ENCODE peak calls at places on chromosome 21, in six cellular contexts. One of them, this sample, is unnamed.

GRCh38 chr21:45974073-45975016 is 7.2 kb upstream of the COL6A1 start:
- DNase-seq in HepG2: no peak
- DNase-seq in neural progenitor cell: peak
- DNase-seq in GM23338: peak
- DNase-seq in fibroblast of lung: peak
- DNase-seq in A673: no peak
- DNase-seq in this sample: peak

GRCh38 chr21:35366348-35367085 is 317.4 kb upstream of the RUNX1 start:
- DNase-seq in HepG2: no peak
- DNase-seq in neural progenitor cell: no peak
- DNase-seq in GM23338: no peak
- DNase-seq in fibroblast of lung: peak
- DNase-seq in A673: no peak
- DNase-seq in this sample: no peak

GRCh38 chr21:33332143-33332542 is 7.4 kb downstream of the IFNAR1 start:
- DNase-seq in HepG2: no peak
- DNase-seq in neural progenitor cell: no peak
- DNase-seq in GM23338: no peak
- DNase-seq in fibroblast of lung: no peak
- DNase-seq in A673: no peak
- DNase-seq in this sample: no peak

GRCh38 chr21:35190201-35190701 is 141.1 kb upstream of the RUNX1 start:
- DNase-seq in HepG2: no peak
- DNase-seq in neural progenitor cell: no peak
- DNase-seq in GM23338: no peak
- DNase-seq in fibroblast of lung: peak
- DNase-seq in A673: no peak
- DNase-seq in this sample: peak

GRCh38 chr21:15135867-15136629 is 71.2 kb upstream of the NRIP1 start:
- DNase-seq in HepG2: no peak
- DNase-seq in neural progenitor cell: no peak
- DNase-seq in GM23338: no peak
- DNase-seq in fibroblast of lung: no peak
- DNase-seq in A673: no peak
- DNase-seq in this sample: no peak

GRCh38 chr21:41827951-41828883 is 50.9 kb downstream of the PRDM15 start:
- DNase-seq in HepG2: no peak
- DNase-seq in neural progenitor cell: no peak
- DNase-seq in GM23338: no peak
- DNase-seq in fibroblast of lung: no peak
- DNase-seq in A673: no peak
- DNase-seq in this sample: no peak

GRCh38 chr21:25639167-25639921 is at the start of gene JAM2:
- DNase-seq in HepG2: no peak
- DNase-seq in neural progenitor cell: peak
- DNase-seq in GM23338: peak
- DNase-seq in fibroblast of lung: peak
- DNase-seq in A673: peak
- DNase-seq in this sample: no peak

GRCh38 chr21:46286668-46286982 is 483 bp downstream of the YBEY start:
- DNase-seq in HepG2: no peak
- DNase-seq in neural progenitor cell: peak
- DNase-seq in GM23338: no peak
- DNase-seq in fibroblast of lung: no peak
- DNase-seq in A673: no peak
- DNase-seq in this sample: no peak

GRCh38 chr21:34526618-34527290 is 14.7 kb upstream of the KCNE1 start:
- DNase-seq in HepG2: peak
- DNase-seq in neural progenitor cell: peak
- DNase-seq in GM23338: peak
- DNase-seq in fibroblast of lung: peak
- DNase-seq in A673: peak
- DNase-seq in this sample: peak

GRCh38 chr21:46064870-46065214 is 33.1 kb upstream of the COL6A2 start:
- DNase-seq in HepG2: no peak
- DNase-seq in neural progenitor cell: no peak
- DNase-seq in GM23338: no peak
- DNase-seq in fibroblast of lung: no peak
- DNase-seq in A673: no peak
- DNase-seq in this sample: no peak

GRCh38 chr21:14922980-14923379 is 141.8 kb downstream of the NRIP1 start:
- DNase-seq in HepG2: no peak
- DNase-seq in neural progenitor cell: no peak
- DNase-seq in GM23338: no peak
- DNase-seq in fibroblast of lung: no peak
- DNase-seq in A673: no peak
- DNase-seq in this sample: no peak

GRCh38 chr21:33011462-33011861 is 14.3 kb upstream of the OLIG2 start:
- DNase-seq in HepG2: peak
- DNase-seq in neural progenitor cell: no peak
- DNase-seq in GM23338: no peak
- DNase-seq in fibroblast of lung: peak
- DNase-seq in A673: no peak
- DNase-seq in this sample: peak

GRCh38 chr21:16427587-16428087 is 697.9 kb downstream of the USP25 start:
- DNase-seq in HepG2: no peak
- DNase-seq in neural progenitor cell: no peak
- DNase-seq in GM23338: no peak
- DNase-seq in fibroblast of lung: no peak
- DNase-seq in A673: no peak
- DNase-seq in this sample: no peak

GRCh38 chr21:29647353-29647781 is 292.4 kb downstream of the GRIK1 start:
- DNase-seq in HepG2: no peak
- DNase-seq in neural progenitor cell: no peak
- DNase-seq in GM23338: no peak
- DNase-seq in fibroblast of lung: no peak
- DNase-seq in A673: no peak
- DNase-seq in this sample: no peak

GRCh38 chr21:38244885-38245869 is 11.6 kb upstream of the KCNJ15 start:
- DNase-seq in HepG2: no peak
- DNase-seq in neural progenitor cell: no peak
- DNase-seq in GM23338: no peak
- DNase-seq in fibroblast of lung: peak
- DNase-seq in A673: no peak
- DNase-seq in this sample: no peak

GRCh38 chr21:14547834-14548513 is 1.9 kb upstream of the SAMSN1 start:
- DNase-seq in HepG2: no peak
- DNase-seq in neural progenitor cell: no peak
- DNase-seq in GM23338: no peak
- DNase-seq in fibroblast of lung: no peak
- DNase-seq in A673: no peak
- DNase-seq in this sample: no peak

GRCh38 chr21:33969600-33969999 is 54.0 kb upstream of the ATP5PO start:
- DNase-seq in HepG2: peak
- DNase-seq in neural progenitor cell: no peak
- DNase-seq in GM23338: no peak
- DNase-seq in fibroblast of lung: no peak
- DNase-seq in A673: no peak
- DNase-seq in this sample: no peak

GRCh38 chr21:42585881-42586280 is 67.5 kb upstream of the PDE9A start:
- DNase-seq in HepG2: no peak
- DNase-seq in neural progenitor cell: no peak
- DNase-seq in GM23338: no peak
- DNase-seq in fibroblast of lung: no peak
- DNase-seq in A673: no peak
- DNase-seq in this sample: no peak

GRCh38 chr21:42684109-42684916 is 30.9 kb downstream of the PDE9A start:
- DNase-seq in HepG2: no peak
- DNase-seq in neural progenitor cell: no peak
- DNase-seq in GM23338: no peak
- DNase-seq in fibroblast of lung: no peak
- DNase-seq in A673: no peak
- DNase-seq in this sample: no peak

GRCh38 chr21:42010507-42011493 is 640 bp upstream of the ZBTB21 start:
- DNase-seq in HepG2: peak
- DNase-seq in neural progenitor cell: peak
- DNase-seq in GM23338: peak
- DNase-seq in fibroblast of lung: peak
- DNase-seq in A673: peak
- DNase-seq in this sample: no peak

DNA sequence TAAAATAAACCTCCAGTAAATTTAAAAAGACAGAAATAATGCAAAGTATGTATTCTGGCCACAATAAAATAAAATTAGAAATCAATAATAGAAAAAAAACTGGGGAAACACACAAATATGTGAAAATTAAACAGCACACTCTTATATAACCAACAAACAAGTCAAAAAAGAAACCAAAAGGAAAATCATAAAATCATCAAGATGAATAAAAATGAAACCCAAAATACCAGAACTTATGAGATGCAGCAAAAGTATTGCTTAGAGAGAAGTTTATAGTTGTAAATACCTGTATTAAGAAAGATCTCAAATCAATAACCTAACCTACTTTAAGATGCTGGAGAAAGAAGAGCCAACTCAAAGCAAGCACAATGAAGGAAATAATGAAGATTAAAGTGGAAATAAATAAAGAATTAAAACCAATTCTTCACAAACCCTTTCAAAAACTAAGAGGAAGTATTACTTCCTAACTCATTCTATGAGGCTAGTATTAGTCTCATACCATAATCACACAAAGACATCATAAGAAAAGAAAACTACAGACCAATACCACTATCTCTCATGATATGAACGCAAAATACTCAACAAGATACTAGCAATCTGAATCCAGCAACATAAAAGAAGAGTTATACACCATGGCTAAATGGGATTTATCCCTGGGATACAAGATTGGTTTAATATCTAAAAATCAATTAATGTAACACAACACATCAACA is 6.4 kb upstream of the KRTAP10-3 start:
- DNase-seq in HepG2: no peak
- DNase-seq in neural progenitor cell: no peak
- DNase-seq in GM23338: no peak
- DNase-seq in fibroblast of lung: no peak
- DNase-seq in A673: no peak
- DNase-seq in this sample: no peak
- TF ChIP-seq EZH2 in HepG2: no peak
- TF ChIP-seq EZH2 in neural progenitor cell: no peak
- TF ChIP-seq EZH2 in GM23338: no peak
- TF ChIP-seq EZH2 in fibroblast of lung: no peak
- TF ChIP-seq EZH2 in A673: no peak
- TF ChIP-seq EZH2 in this sample: no peak

GRCh38 chr21:36705679-36706481 is 7.0 kb downstream of the SIM2 start:
- DNase-seq in HepG2: no peak
- DNase-seq in neural progenitor cell: peak
- DNase-seq in GM23338: peak
- DNase-seq in fibroblast of lung: no peak
- DNase-seq in A673: no peak
- DNase-seq in this sample: no peak
- TF ChIP-seq EZH2 in HepG2: no peak
- TF ChIP-seq EZH2 in neural progenitor cell: no peak
- TF ChIP-seq EZH2 in GM23338: peak
- TF ChIP-seq EZH2 in fibroblast of lung: peak
- TF ChIP-seq EZH2 in A673: no peak
- TF ChIP-seq EZH2 in this sample: no peak

GRCh38 chr21:43928726-43929125 is 63.7 kb downstream of the AGPAT3 start:
- DNase-seq in HepG2: no peak
- DNase-seq in neural progenitor cell: no peak
- DNase-seq in GM23338: no peak
- DNase-seq in fibroblast of lung: no peak
- DNase-seq in A673: no peak
- DNase-seq in this sample: no peak

GRCh38 chr21:43931454-43931853 is 66.4 kb downstream of the AGPAT3 start:
- DNase-seq in HepG2: no peak
- DNase-seq in neural progenitor cell: no peak
- DNase-seq in GM23338: no peak
- DNase-seq in fibroblast of lung: no peak
- DNase-seq in A673: no peak
- DNase-seq in this sample: no peak

GRCh38 chr21:43929217-43929971 is 64.4 kb downstream of the AGPAT3 start:
- DNase-seq in HepG2: no peak
- DNase-seq in neural progenitor cell: no peak
- DNase-seq in GM23338: no peak
- DNase-seq in fibroblast of lung: no peak
- DNase-seq in A673: no peak
- DNase-seq in this sample: no peak

GRCh38 chr21:43930848-43931384 is 65.9 kb downstream of the AGPAT3 start:
- DNase-seq in HepG2: no peak
- DNase-seq in neural progenitor cell: no peak
- DNase-seq in GM23338: no peak
- DNase-seq in fibroblast of lung: no peak
- DNase-seq in A673: no peak
- DNase-seq in this sample: no peak

GRCh38 chr21:43930074-43930847 is 65.2 kb downstream of the AGPAT3 start:
- DNase-seq in HepG2: no peak
- DNase-seq in neural progenitor cell: no peak
- DNase-seq in GM23338: no peak
- DNase-seq in fibroblast of lung: no peak
- DNase-seq in A673: no peak
- DNase-seq in this sample: no peak
- TF ChIP-seq EZH2 in HepG2: no peak
- TF ChIP-seq EZH2 in neural progenitor cell: no peak
- TF ChIP-seq EZH2 in GM23338: no peak
- TF ChIP-seq EZH2 in fibroblast of lung: no peak
- TF ChIP-seq EZH2 in A673: no peak
- TF ChIP-seq EZH2 in this sample: no peak

GRCh38 chr21:27715131-27715530 is 748.2 kb upstream of the ADAMTS5 start:
- DNase-seq in HepG2: no peak
- DNase-seq in neural progenitor cell: no peak
- DNase-seq in GM23338: no peak
- DNase-seq in fibroblast of lung: no peak
- DNase-seq in A673: no peak
- DNase-seq in this sample: no peak

GRCh38 chr21:27719226-27719625 is 752.3 kb upstream of the ADAMTS5 start:
- DNase-seq in HepG2: no peak
- DNase-seq in neural progenitor cell: no peak
- DNase-seq in GM23338: no peak
- DNase-seq in fibroblast of lung: no peak
- DNase-seq in A673: no peak
- DNase-seq in this sample: no peak

DNA sequence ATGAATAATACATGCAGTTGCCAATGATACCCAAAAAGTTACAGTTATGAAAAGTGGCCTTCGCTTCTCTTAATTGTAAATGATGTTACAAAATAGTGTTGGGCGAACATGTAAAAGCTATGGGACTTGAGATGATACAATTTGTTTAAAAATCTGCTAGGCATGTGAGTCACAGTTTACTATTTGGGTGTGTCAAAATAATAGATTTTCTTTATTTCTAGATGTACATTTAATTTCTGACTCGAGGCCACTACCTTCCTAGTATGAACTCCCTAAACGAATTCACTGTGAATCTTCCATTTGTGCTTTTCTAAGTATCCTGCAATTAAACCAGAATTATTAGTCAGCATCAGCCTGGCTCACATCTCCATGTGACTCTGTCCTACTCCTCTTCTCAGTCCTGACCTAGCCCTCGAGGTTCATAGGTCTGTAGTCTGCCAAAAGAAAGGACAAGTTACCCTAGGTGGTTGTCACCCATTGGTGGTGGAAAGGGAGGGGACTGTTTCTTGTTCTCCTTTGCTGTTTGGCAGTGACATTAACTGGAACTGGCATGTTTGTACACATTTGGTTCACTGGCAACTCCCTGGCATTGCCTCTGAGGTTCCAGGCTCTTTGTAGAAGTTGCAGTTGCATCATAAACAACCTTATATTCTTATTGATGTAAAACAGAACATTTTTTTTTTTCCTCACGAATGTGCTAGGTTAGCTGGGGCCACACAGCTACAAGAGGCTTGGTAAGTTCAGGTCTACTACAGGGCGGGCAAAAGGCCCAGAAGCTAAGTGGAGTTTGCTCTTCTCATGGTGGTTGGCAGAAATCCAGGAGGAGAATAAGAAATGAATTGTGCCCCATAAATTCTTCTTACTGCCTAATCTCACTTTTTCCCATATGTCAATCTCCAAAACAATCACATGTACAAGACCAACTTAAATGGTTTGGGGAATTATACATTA is 746.5 kb upstream of the ADAMTS5 start:
- DNase-seq in HepG2: no peak
- DNase-seq in neural progenitor cell: no peak
- DNase-seq in GM23338: no peak
- DNase-seq in fibroblast of lung: no peak
- DNase-seq in A673: no peak
- DNase-seq in this sample: no peak
- TF ChIP-seq EZH2 in HepG2: no peak
- TF ChIP-seq EZH2 in neural progenitor cell: no peak
- TF ChIP-seq EZH2 in GM23338: no peak
- TF ChIP-seq EZH2 in fibroblast of lung: no peak
- TF ChIP-seq EZH2 in A673: no peak
- TF ChIP-seq EZH2 in this sample: no peak